ENCODE peak calls at places on chromosomes 1 and 21, in six cellular contexts. A, J, Y, Q, P and M are unnamed samples.

GRCh38 chr1:47984175-47984789 is 12.9 kb downstream of the TRABD2B start:
- DNase-seq in A (no peak), J (no peak), Y (no peak), Q (no peak), P (no peak), M (no peak)

GRCh38 chr21:43866659-43867331 is 1.8 kb downstream of the AGPAT3 start:
- DNase-seq in A (no peak), J (no peak), Y (no peak), Q (no peak), P (peak), M (no peak)

GRCh38 chr1:169495050-169495740 is 9.5 kb upstream of the SLC19A2 start:
- DNase-seq in A (no peak), J (peak), Y (no peak), Q (no peak), P (no peak), M (no peak)

GRCh38 chr1:245091171-245091621 is 63.6 kb upstream of the KIF26B start:
- DNase-seq in A (no peak), J (peak), Y (no peak), Q (no peak), P (no peak), M (no peak)

GRCh38 chr1:147515046-147515869 is 26.0 kb upstream of the BCL9 start:
- DNase-seq in A (no peak), J (peak), Y (no peak), Q (peak), P (no peak), M (peak)

GRCh38 chr1:118960567-118961136 is 27.5 kb downstream of the TBX15 start:
- DNase-seq in A (no peak), J (peak), Y (no peak), Q (no peak), P (no peak), M (no peak)

GRCh38 chr1:212957546-212957945 is 7.2 kb downstream of the VASH2 start:
- DNase-seq in A (no peak), J (no peak), Y (no peak), Q (no peak), P (no peak), M (no peak)

GRCh38 chr1:30414086-30414850 is 309.1 kb downstream of the MATN1 start:
- DNase-seq in A (no peak), J (no peak), Y (no peak), Q (no peak), P (no peak), M (no peak)

GRCh38 chr1:43448955-43449707 is 4.6 kb downstream of the HYI start:
- DNase-seq in A (no peak), J (no peak), Y (no peak), Q (no peak), P (no peak), M (no peak)

GRCh38 chr1:211548321-211549091 is 30.5 kb downstream of the SLC30A1 start:
- DNase-seq in A (no peak), J (no peak), Y (no peak), Q (peak), P (no peak), M (no peak)

GRCh38 chr1:12251442-12251841 is 21.6 kb downstream of the VPS13D start:
- DNase-seq in A (no peak), J (peak), Y (no peak), Q (no peak), P (no peak), M (no peak)